ENCODE peak calls at places on chromosome 19, in four cellular contexts. One of them, this sample, is unnamed. For H3K27me3, the result is how much of the 10 kb centered on the place peaks cover.

GRCh38 chr19:19645233-19645870 is 1.9 kb upstream of the GMIP start:
- DNase-seq in H1: no peak
- DNase-seq in K562: no peak
- DNase-seq in GM12878: no peak
- DNase-seq in this sample: no peak

GRCh38 chr19:919157-920050 is 2.3 kb downstream of the KISS1R start:
- DNase-seq in H1: no peak
- DNase-seq in K562: no peak
- DNase-seq in GM12878: no peak
- DNase-seq in this sample: no peak

GRCh38 chr19:7421941-7422744 is 66.7 kb downstream of the PEX11G start:
- DNase-seq in H1: no peak
- DNase-seq in K562: no peak
- DNase-seq in GM12878: no peak
- DNase-seq in this sample: no peak

GRCh38 chr19:16588089-16588823 is 16.0 kb upstream of the SLC35E1 start:
- DNase-seq in H1: no peak
- DNase-seq in K562: peak
- DNase-seq in GM12878: peak
- DNase-seq in this sample: peak

GRCh38 chr19:32649751-32650150 is 25.2 kb downstream of the ANKRD27 start:
- DNase-seq in H1: no peak
- DNase-seq in K562: no peak
- DNase-seq in GM12878: no peak
- DNase-seq in this sample: no peak

GRCh38 chr19:1169921-1170885 is 3.9 kb downstream of the SBNO2 start:
- DNase-seq in H1: no peak
- DNase-seq in K562: peak
- DNase-seq in GM12878: no peak
- DNase-seq in this sample: peak

GRCh38 chr19:21127001-21127400 is 14.8 kb upstream of the ZNF431 start:
- DNase-seq in H1: no peak
- DNase-seq in K562: peak
- DNase-seq in GM12878: no peak
- DNase-seq in this sample: no peak

GRCh38 chr19:8259922-8260247 is 48.3 kb downstream of the CD320 start:
- DNase-seq in H1: no peak
- DNase-seq in K562: no peak
- DNase-seq in GM12878: no peak
- DNase-seq in this sample: no peak

GRCh38 chr19:35995655-35995993 is 636 bp downstream of the SDHAF1 start:
- DNase-seq in H1: no peak
- DNase-seq in K562: peak
- DNase-seq in GM12878: no peak
- DNase-seq in this sample: peak

GRCh38 chr19:40467007-40467565 is 285 bp downstream of the SPTBN4 start:
- DNase-seq in H1: no peak
- DNase-seq in K562: no peak
- DNase-seq in GM12878: no peak
- DNase-seq in this sample: peak

GRCh38 chr19:49837009-49837310 is 14.0 kb upstream of the PTOV1 start:
- DNase-seq in H1: no peak
- DNase-seq in K562: no peak
- DNase-seq in GM12878: no peak
- DNase-seq in this sample: no peak

GRCh38 chr19:55097864-55098715 is 19.3 kb downstream of the PPP1R12C start:
- DNase-seq in H1: no peak
- DNase-seq in K562: no peak
- DNase-seq in GM12878: no peak
- DNase-seq in this sample: no peak

GRCh38 chr19:55229789-55230182 is 1.2 kb upstream of the TMEM86B start:
- DNase-seq in H1: no peak
- DNase-seq in K562: no peak
- DNase-seq in GM12878: no peak
- DNase-seq in this sample: no peak

DNA sequence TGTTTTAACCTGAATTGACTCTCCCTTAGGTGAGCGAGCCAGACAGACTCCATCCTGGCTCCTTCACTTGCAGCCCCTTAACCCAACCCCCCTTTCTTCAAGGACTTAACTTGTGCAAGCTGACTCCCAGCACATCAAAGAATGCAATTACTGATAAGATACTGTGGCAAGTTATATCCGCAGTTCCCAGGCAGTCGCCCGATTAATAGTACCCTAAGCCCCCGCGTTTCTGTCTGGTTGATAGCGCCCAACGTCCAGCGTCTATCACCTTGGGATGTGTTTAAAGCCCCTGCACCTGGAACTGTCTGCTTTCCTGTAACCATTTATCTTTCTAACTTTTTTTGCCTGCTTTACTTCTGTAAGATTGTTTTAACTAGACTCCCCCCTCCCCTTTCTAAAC is 6.2 kb downstream of the HSD17B14 start:
- DNase-seq in H1: no peak
- DNase-seq in K562: peak
- DNase-seq in GM12878: no peak
- DNase-seq in this sample: no peak
- TF ChIP-seq SIN3A in H1: no peak
- TF ChIP-seq SIN3A in K562: no peak
- TF ChIP-seq SIN3A in GM12878: no peak
- TF ChIP-seq SIN3A in this sample: no peak

DNA sequence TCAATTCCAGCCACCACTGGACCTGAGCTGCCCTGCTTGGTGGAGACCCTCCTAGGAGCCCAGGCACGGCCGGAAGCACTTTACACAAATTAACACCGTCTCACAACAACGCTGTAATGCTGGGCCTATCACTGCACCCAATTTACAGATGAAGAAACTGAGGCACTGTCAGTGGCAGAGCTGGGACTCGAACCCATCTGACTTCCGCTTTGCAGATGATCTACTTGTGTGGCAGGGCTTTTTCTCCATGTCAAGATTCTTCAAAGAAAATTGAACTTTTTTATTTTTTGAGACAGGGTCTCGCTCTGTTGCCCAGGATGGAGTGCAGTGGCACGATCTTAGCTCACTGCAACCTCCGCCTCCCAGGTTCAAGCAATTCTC is 33.8 kb downstream of the ZFR2 start:
- DNase-seq in H1: no peak
- DNase-seq in K562: no peak
- DNase-seq in GM12878: no peak
- DNase-seq in this sample: no peak
- H3K27me3 ChIP-seq in H1: under half
- H3K27me3 ChIP-seq in K562: under half
- H3K27me3 ChIP-seq in GM12878: under half
- H3K27me3 ChIP-seq in this sample: under half

GRCh38 chr19:46944918-46945628 is 74.6 kb upstream of the NPAS1 start:
- DNase-seq in H1: no peak
- DNase-seq in K562: no peak
- DNase-seq in GM12878: no peak
- DNase-seq in this sample: peak
- TF ChIP-seq CHD2 in H1: no peak
- TF ChIP-seq CHD2 in K562: no peak
- TF ChIP-seq CHD2 in GM12878: no peak
- TF ChIP-seq CHD2 in this sample: no peak

DNA sequence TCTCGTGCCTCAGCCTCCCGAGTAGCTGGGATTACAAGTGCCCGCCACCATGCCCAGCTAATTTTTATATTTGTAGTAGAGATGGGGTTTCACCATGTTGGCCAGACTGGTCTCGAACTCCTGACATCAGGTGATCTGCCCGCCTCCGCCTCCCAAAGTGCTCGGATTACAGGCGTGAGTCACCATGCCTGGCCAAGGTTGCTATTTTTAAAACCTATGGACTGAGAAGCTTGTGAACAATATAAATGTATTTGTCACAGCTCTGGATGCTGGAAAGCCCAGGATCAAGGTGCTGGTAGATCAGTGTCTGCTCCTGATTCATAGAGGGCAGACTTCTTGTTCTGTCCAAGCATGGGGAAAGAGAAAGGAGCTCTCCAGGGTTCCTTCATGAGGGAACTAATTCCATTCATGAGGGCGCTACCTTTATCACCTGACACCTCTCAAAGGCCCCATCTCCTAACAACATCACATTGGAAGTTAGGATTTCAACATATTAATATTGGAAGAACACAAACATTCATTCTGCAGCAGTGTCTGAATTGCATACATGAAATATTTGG is 16.1 kb downstream of the CARD8 start:
- DNase-seq in H1: no peak
- DNase-seq in K562: peak
- DNase-seq in GM12878: no peak
- DNase-seq in this sample: no peak
- TF ChIP-seq SIN3A in H1: no peak
- TF ChIP-seq SIN3A in K562: no peak
- TF ChIP-seq SIN3A in GM12878: no peak
- TF ChIP-seq SIN3A in this sample: no peak

DNA sequence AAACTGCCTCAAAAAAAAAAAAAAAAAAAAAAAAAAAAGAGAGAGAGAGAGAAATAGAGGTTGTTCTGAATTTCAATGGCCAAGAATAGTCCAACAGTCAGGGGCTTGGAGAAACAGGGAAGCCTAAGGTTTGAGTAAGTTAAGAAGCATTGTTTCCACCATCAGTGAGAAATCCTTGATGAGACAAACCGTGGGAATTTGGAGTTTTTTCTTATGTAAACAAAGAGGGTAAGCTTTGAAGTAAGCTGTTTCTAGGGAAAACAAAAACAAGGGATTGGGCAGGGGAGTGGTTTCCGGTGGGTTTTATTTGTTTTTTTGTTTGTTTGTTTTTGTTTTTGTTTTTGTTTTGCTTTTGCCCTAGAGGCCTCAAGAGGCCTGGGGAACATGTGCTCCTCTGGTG is 11.2 kb upstream of the ERVV-1 start:
- DNase-seq in H1: no peak
- DNase-seq in K562: no peak
- DNase-seq in GM12878: no peak
- DNase-seq in this sample: no peak
- H3K27me3 ChIP-seq in H1: under half
- H3K27me3 ChIP-seq in K562: under half
- H3K27me3 ChIP-seq in GM12878: under half
- H3K27me3 ChIP-seq in this sample: under half

DNA sequence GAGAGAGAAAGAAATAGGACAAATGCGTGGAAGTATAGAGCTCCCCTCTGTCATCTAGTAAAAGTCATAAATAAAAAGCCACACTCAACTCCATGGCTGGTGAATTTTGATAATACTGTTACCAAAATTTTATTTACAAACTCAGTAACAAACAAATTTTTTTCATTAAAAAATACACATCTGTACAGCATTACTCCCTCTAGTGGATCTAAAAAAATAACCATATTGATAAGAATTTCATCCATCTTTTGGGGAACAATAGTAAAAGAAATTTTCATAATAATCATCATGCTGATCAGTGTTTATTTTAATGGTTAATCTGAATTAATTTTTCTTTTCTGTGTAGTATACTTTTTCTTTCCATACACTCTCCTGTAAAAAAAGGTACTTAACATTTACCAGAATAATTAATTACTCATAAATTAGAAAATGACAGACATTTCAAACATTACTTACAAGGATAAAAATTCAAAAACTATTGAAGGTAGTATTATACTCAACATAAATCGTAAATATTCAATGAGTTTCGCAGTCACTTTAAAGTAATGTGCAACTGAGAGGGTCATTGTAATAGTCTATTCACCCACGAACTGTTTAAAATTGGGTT is 173.5 kb upstream of the LSM14A start:
- DNase-seq in H1: no peak
- DNase-seq in K562: no peak
- DNase-seq in GM12878: no peak
- DNase-seq in this sample: peak
- TF ChIP-seq CHD2 in H1: no peak
- TF ChIP-seq CHD2 in K562: no peak
- TF ChIP-seq CHD2 in GM12878: no peak
- TF ChIP-seq CHD2 in this sample: no peak

DNA sequence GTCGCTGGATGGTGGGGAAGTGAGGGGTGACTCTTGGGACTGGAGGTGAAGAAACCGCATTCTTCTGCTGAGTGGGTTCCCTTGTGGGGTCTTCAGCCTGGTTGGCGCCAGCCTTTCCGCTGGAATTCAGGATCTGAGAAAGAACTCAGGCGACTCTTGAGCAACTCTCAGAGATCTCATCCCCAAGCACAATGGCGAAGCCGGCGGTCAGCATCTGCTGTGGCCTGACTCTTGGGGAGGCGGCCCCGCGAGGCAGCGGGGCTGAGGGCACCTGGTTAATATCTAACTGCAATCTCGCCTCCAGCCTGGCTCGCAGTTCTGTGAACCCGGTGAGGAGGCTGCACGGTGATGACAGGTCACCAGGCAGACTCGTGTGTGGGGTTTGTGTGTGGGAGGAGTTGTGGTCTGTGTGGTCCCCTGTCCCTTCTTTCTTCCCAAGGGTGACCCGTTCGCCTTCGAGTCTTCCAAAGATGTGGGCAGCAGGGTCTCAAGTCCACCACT is 883 bp downstream of the ZNF441 start:
- DNase-seq in H1: no peak
- DNase-seq in K562: peak
- DNase-seq in GM12878: peak
- DNase-seq in this sample: peak
- TF ChIP-seq SIN3A in H1: no peak
- TF ChIP-seq SIN3A in K562: no peak
- TF ChIP-seq SIN3A in GM12878: no peak
- TF ChIP-seq SIN3A in this sample: no peak

DNA sequence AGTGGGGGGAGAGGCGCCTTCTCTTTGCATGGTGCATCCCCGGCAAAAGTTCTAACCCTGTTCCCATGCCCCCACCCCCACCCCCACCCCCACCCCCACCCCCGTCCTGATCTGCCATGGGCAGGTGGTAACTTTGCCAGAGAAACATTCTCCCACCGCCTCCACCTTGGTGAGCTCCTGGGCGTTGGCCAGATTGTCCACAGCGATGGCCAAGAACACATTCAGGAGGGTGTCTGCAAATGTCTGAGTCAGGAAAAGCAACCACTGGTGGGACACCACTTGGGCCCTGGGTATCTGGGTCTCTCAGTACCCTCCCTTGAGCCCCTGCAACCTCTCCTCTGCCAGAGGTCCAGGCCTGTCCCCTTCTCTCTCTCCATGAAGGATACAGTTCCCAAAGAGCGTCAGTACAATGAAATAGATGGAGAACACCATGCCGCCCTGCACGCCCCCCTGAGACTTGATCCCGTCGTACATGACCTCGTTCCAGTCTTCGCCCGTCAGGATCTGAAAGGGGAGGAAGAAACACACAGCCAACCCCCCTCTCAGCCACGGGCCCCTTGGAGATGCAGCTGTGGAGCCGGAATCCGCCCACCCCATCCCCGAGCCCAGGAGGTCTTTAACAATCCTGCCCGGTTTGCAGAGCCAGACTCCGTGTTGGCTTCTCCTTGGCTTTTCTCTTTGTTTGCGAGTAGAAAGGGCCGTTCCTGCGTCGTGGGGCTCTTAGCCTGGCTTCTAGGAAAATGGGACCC is 153.3 kb downstream of the IER2 start:
- DNase-seq in H1: no peak
- DNase-seq in K562: no peak
- DNase-seq in GM12878: no peak
- DNase-seq in this sample: no peak
- H3K27me3 ChIP-seq in H1: under half
- H3K27me3 ChIP-seq in K562: under half
- H3K27me3 ChIP-seq in GM12878: under half
- H3K27me3 ChIP-seq in this sample: half or more

GRCh38 chr19:11106477-11106876 is 17.2 kb downstream of the LDLR start:
- DNase-seq in H1: no peak
- DNase-seq in K562: no peak
- DNase-seq in GM12878: no peak
- DNase-seq in this sample: peak
- TF ChIP-seq CHD2 in H1: no peak
- TF ChIP-seq CHD2 in K562: no peak
- TF ChIP-seq CHD2 in GM12878: no peak
- TF ChIP-seq CHD2 in this sample: peak

This sample was measured in SK-N-SH.